ENCODE peak calls at places on chromosome 11, in four cellular contexts. K is uterus; M is stimulated activated CD4-positive, alpha-beta T cell treated with anti-CD3 and anti-CD28 coated beads, Interleukin-1b, Interleukin-23, amount 100 ng/mL, for 4 hours; Z is GM12864. E is an unnamed sample.

GRCh38 chr11:75500742-75501141 is 25.0 kb downstream of the GDPD5 start:
- DNase-seq in Z (no peak), M (no peak), K (no peak), E (no peak)

GRCh38 chr11:13249992-13250391 is 27.6 kb upstream of the BMAL1 start:
- DNase-seq in Z (no peak), M (no peak), K (no peak), E (peak; percentile 3)

GRCh38 chr11:126595560-126595959 is 240.1 kb downstream of the ST3GAL4 start:
- DNase-seq in K (no peak), Z (no peak), M (no peak), E (no peak)

GRCh38 chr11:1015826-1016565 is 20.5 kb downstream of the MUC6 start:
- DNase-seq in K (no peak), Z (no peak), M (no peak), E (no peak)

GRCh38 chr11:61587541-61587941 is 6.7 kb upstream of the SYT7 start:
- DNase-seq in K (peak; percentile 38), Z (no peak), M (peak; percentile 21), E (no peak)

GRCh38 chr11:47325271-47326041 is 27.0 kb downstream of the MYBPC3 start:
- DNase-seq in Z (no peak), M (no peak), K (no peak), E (no peak)

GRCh38 chr11:11535611-11536010 is 86.2 kb downstream of the GALNT18 start:
- DNase-seq in M (no peak), Z (no peak), K (no peak), E (no peak)

GRCh38 chr11:10326080-10326964 is 21.4 kb downstream of the ADM start:
- DNase-seq in K (peak; percentile 37), M (no peak), Z (no peak), E (peak; percentile 79)

GRCh38 chr11:130157111-130157510 is 2.5 kb upstream of the ST14 start:
- DNase-seq in M (no peak), Z (no peak), K (no peak), E (no peak)

GRCh38 chr11:118924591-118925585 is 838 bp downstream of the BCL9L start:
- DNase-seq in M (no peak), Z (no peak), K (peak; percentile 61), E (peak; percentile 59)

GRCh38 chr11:65496304-65497140 is 2.3 kb upstream of the MALAT1 start:
- DNase-seq in Z (no peak), K (peak; percentile 68), M (no peak), E (peak; percentile 56)

GRCh38 chr11:44950625-44951472 is at the start of gene TP53I11:
- DNase-seq in Z (no peak), M (peak; percentile 64), K (peak; percentile 60), E (peak; percentile 77)

GRCh38 chr11:131504199-131504949 is 134.0 kb downstream of the NTM start:
- DNase-seq in Z (no peak), K (no peak), M (no peak), E (no peak)

GRCh38 chr11:103682318-103683184 is 353.9 kb upstream of the DDI1 start:
- DNase-seq in K (peak; percentile 31), M (peak; percentile 4), Z (peak; percentile 53), E (peak; percentile 86)

GRCh38 chr11:2804701-2805387 is 80.7 kb downstream of the CDKN1C start:
- DNase-seq in K (peak; percentile 20), M (no peak), Z (no peak), E (peak; percentile 6)

GRCh38 chr11:33687733-33688479 is 12.7 kb downstream of the C11orf91 start:
- DNase-seq in M (no peak), Z (peak; percentile 41), K (peak; percentile 56), E (peak; percentile 75)

GRCh38 chr11:134516529-134516928 is 104.5 kb upstream of the B3GAT1 start:
- DNase-seq in M (no peak), K (peak; percentile 5), Z (no peak), E (no peak)

GRCh38 chr11:115580927-115581680 is 76.9 kb upstream of the CADM1 start:
- DNase-seq in M (no peak), K (no peak), Z (no peak), E (no peak)

GRCh38 chr11:271316-271715 is 6.9 kb upstream of the NLRP6 start:
- DNase-seq in M (no peak), Z (no peak), K (no peak), E (no peak)

GRCh38 chr11:58912124-58912523 is 27.2 kb upstream of the GLYATL1 start:
- DNase-seq in K (no peak), M (no peak), Z (no peak), E (no peak)

GRCh38 chr11:122724520-122724919 is 69.0 kb downstream of the UBASH3B start:
- DNase-seq in K (no peak), Z (no peak), M (no peak), E (peak; percentile 39)

GRCh38 chr11:79019277-79019676 is 421.6 kb downstream of the TENM4 start:
- DNase-seq in K (no peak), Z (no peak), M (no peak), E (no peak)

E was measured in endothelial cell of umbilical vein.